ENCODE peak calls at places on chromosome 1, in ten cellular contexts. E, X, S, L, T, V, C, Q, M and Y are unnamed samples.

GRCh38 chr1:62177621-62178020 is 17.0 kb upstream of the L1TD1 start:
- DNase-seq in M (no peak), S (no peak), Q (no peak), E (no peak), V (no peak), X (no peak), T (no peak), L (no peak), C (no peak), Y (no peak)

GRCh38 chr1:232463226-232463625 is 166.7 kb downstream of the SIPA1L2 start:
- DNase-seq in V (no peak), M (no peak), T (no peak), L (no peak), Q (no peak), C (no peak), X (no peak), S (no peak), E (no peak), Y (no peak)

GRCh38 chr1:31891280-31891679 is 46.9 kb downstream of the PTP4A2 start:
- DNase-seq in L (no peak), T (no peak), V (no peak), X (no peak), C (no peak), Q (peak), S (no peak), M (no peak), E (no peak), Y (no peak)

GRCh38 chr1:44361478-44361877 is 6.4 kb upstream of the ERI3 start:
- DNase-seq in X (no peak), Q (no peak), V (no peak), C (no peak), L (no peak), T (no peak), S (no peak), E (no peak), M (no peak), Y (no peak)

GRCh38 chr1:185232874-185233273 is 75.9 kb downstream of the SWT1 start:
- DNase-seq in S (no peak), M (no peak), C (no peak), T (no peak), Q (no peak), X (no peak), E (no peak), L (no peak), V (no peak), Y (no peak)

GRCh38 chr1:155321577-155322497 is 1.1 kb downstream of the RUSC1 start:
- DNase-seq in M (no peak), C (peak), T (peak), S (no peak), V (no peak), Q (no peak), L (no peak), X (no peak), E (no peak), Y (no peak)

GRCh38 chr1:160097911-160098851 is at the start of gene IGSF8:
- DNase-seq in S (no peak), L (peak), E (peak), X (peak), Q (peak), T (peak), V (peak), C (peak), M (peak), Y (peak)

GRCh38 chr1:94142583-94142982 is 21.6 kb upstream of the ABCA4 start:
- DNase-seq in C (no peak), Q (no peak), E (no peak), X (no peak), V (no peak), S (no peak), L (no peak), M (no peak), T (no peak), Y (no peak)

GRCh38 chr1:2095394-2095793 is 45.2 kb downstream of the PRKCZ start:
- DNase-seq in C (no peak), S (no peak), X (no peak), T (no peak), M (no peak), V (no peak), Q (no peak), E (no peak), L (no peak), Y (no peak)

GRCh38 chr1:225544283-225544682 is 108.6 kb downstream of the ENAH start:
- DNase-seq in L (no peak), S (no peak), C (no peak), M (no peak), V (no peak), Q (no peak), X (no peak), E (no peak), T (no peak), Y (no peak)

GRCh38 chr1:13432251-13432650 is 22.0 kb downstream of the PRAMEF20 start:
- DNase-seq in E (no peak), X (no peak), T (no peak), V (no peak), C (no peak), Q (no peak), L (no peak), M (no peak), S (no peak), Y (no peak)

GRCh38 chr1:42264791-42265190 is 70.2 kb downstream of the FOXJ3 start:
- DNase-seq in T (no peak), E (no peak), X (no peak), Q (no peak), L (no peak), M (no peak), C (no peak), S (no peak), V (no peak), Y (no peak)

GRCh38 chr1:13701274-13701650 is 1.3 kb downstream of the PRDM2 start:
- DNase-seq in C (no peak), X (no peak), Q (no peak), L (no peak), E (no peak), M (no peak), T (no peak), V (no peak), S (no peak), Y (peak)

GRCh38 chr1:79988401-79988800 is 981.9 kb upstream of the ADGRL4 start:
- DNase-seq in S (no peak), C (no peak), L (no peak), Q (no peak), M (no peak), V (no peak), T (no peak), E (no peak), X (no peak), Y (no peak)

GRCh38 chr1:82775402-82776000 is 974.8 kb downstream of the ADGRL2 start:
- DNase-seq in C (no peak), X (no peak), E (no peak), V (no peak), M (no peak), T (peak), S (no peak), L (no peak), Q (no peak), Y (peak)

GRCh38 chr1:2355408-2356261 is 35.7 kb downstream of the MORN1 start:
- DNase-seq in V (no peak), M (no peak), E (no peak), S (no peak), L (no peak), T (no peak), Q (no peak), X (no peak), C (peak), Y (no peak)

GRCh38 chr1:13702425-13703127 is 2.6 kb downstream of the PRDM2 start:
- DNase-seq in E (peak), S (no peak), X (no peak), M (peak), C (no peak), Q (peak), V (no peak), L (no peak), T (no peak), Y (peak)

GRCh38 chr1:41678141-41678878 is 193.8 kb upstream of the EDN2 start:
- DNase-seq in Q (no peak), T (no peak), L (no peak), M (no peak), V (peak), X (no peak), E (no peak), C (peak), S (no peak), Y (no peak)

GRCh38 chr1:4048076-4048475 is 148.0 kb upstream of the C1orf174 start:
- DNase-seq in C (no peak), S (no peak), E (no peak), X (no peak), V (no peak), T (no peak), L (no peak), M (no peak), Q (no peak), Y (peak)

GRCh38 chr1:108560430-108561144 is 687 bp downstream of the EEIG2 start:
- DNase-seq in V (peak), M (no peak), Q (peak), E (peak), T (peak), L (peak), C (peak), X (peak), S (peak), Y (no peak)

GRCh38 chr1:41438711-41439110 is 45.8 kb downstream of the EDN2 start:
- DNase-seq in M (no peak), T (no peak), E (no peak), X (no peak), L (no peak), S (no peak), C (no peak), V (no peak), Q (no peak), Y (no peak)

GRCh38 chr1:227049253-227049652 is 109.2 kb downstream of the COQ8A start:
- DNase-seq in T (no peak), M (no peak), E (no peak), Q (no peak), C (no peak), L (no peak), X (no peak), S (no peak), V (no peak), Y (no peak)

GRCh38 chr1:67948155-67949075 is 102.0 kb downstream of the DIRAS3 start:
- DNase-seq in V (no peak), L (no peak), S (no peak), T (no peak), C (no peak), X (no peak), E (no peak), M (no peak), Q (no peak), Y (no peak)

GRCh38 chr1:230169454-230170152 is 102.6 kb downstream of the GALNT2 start:
- DNase-seq in X (no peak), V (no peak), C (no peak), L (no peak), T (no peak), Q (no peak), S (no peak), E (no peak), M (no peak), Y (peak)

GRCh38 chr1:11550664-11551283 is 71.8 kb downstream of the DISP3 start:
- DNase-seq in V (peak), M (no peak), E (no peak), T (no peak), C (no peak), L (peak), Q (peak), X (no peak), S (no peak), Y (no peak)

GRCh38 chr1:99640672-99641071 is 5.2 kb upstream of the PALMD start:
- DNase-seq in S (no peak), X (no peak), E (no peak), T (no peak), M (no peak), Q (no peak), L (no peak), V (no peak), C (no peak), Y (no peak)